ENCODE peak calls at places on chromosome 5, in seven cellular contexts. B is upper lobe of left lung; O is bronchial epithelial cell; R is epithelial cell of esophagus; M is fibroblast of lung; I is GM12878; E is CD8-positive, alpha-beta T cell. A is an unnamed sample.

GRCh38 chr5:2382776-2383677 is 368.4 kb downstream of the IRX2 start:
- DNase-seq in B (no peak), O (no peak), R (no peak), M (no peak), I (no peak), E (no peak), A (no peak)

GRCh38 chr5:179376701-179377420 is 31.6 kb upstream of the ADAMTS2 start:
- DNase-seq in B (peak), O (no peak), R (no peak), M (no peak), I (no peak), E (no peak), A (no peak)

GRCh38 chr5:96843140-96843539 is 33.2 kb upstream of the ERAP2 start:
- DNase-seq in B (no peak), O (no peak), R (no peak), M (no peak), I (no peak), E (no peak), A (no peak)

GRCh38 chr5:57413145-57413544 is 69.5 kb downstream of the ACTBL2 start:
- DNase-seq in B (no peak), O (no peak), R (no peak), M (no peak), I (no peak), E (no peak), A (no peak)

GRCh38 chr5:66840527-66841013 is 244.4 kb downstream of the MAST4 start:
- DNase-seq in B (no peak), O (peak), R (peak), M (no peak), I (peak), E (no peak), A (peak)

GRCh38 chr5:429453-430188 is 13.4 kb upstream of the EXOC3 start:
- DNase-seq in B (peak), O (no peak), R (no peak), M (peak), I (no peak), E (no peak), A (peak)

GRCh38 chr5:151150484-151151262 is 6.9 kb downstream of the ANXA6 start:
- DNase-seq in B (no peak), O (no peak), R (no peak), M (peak), I (peak), E (peak), A (peak)

GRCh38 chr5:76637490-76637889 is 14.3 kb upstream of the F2RL2 start:
- DNase-seq in B (no peak), O (no peak), R (no peak), M (no peak), I (no peak), E (no peak), A (no peak)

GRCh38 chr5:43357067-43357466 is 43.9 kb upstream of the HMGCS1 start:
- DNase-seq in B (no peak), O (no peak), R (no peak), M (no peak), I (no peak), E (no peak), A (no peak)

GRCh38 chr5:72467421-72467820 is 39.8 kb downstream of the ZNF366 start:
- DNase-seq in B (no peak), O (no peak), R (no peak), M (peak), I (no peak), E (no peak), A (no peak)

GRCh38 chr5:59799668-59800374 is 93.7 kb downstream of the PDE4D start:
- DNase-seq in B (no peak), O (peak), R (peak), M (no peak), I (peak), E (no peak), A (peak)

GRCh38 chr5:168578506-168579205 is 512 bp downstream of the PANK3 start:
- DNase-seq in B (peak), O (peak), R (peak), M (no peak), I (no peak), E (peak), A (no peak)

GRCh38 chr5:133905494-133905893 is 62.9 kb downstream of the C5orf15 start:
- DNase-seq in B (no peak), O (no peak), R (no peak), M (no peak), I (no peak), E (no peak), A (no peak)

GRCh38 chr5:57335092-57335491 is 147.5 kb downstream of the ACTBL2 start:
- DNase-seq in B (no peak), O (peak), R (peak), M (peak), I (no peak), E (no peak), A (peak)

GRCh38 chr5:59807806-59808205 is 85.7 kb downstream of the PDE4D start:
- DNase-seq in B (no peak), O (no peak), R (no peak), M (no peak), I (no peak), E (no peak), A (no peak)

GRCh38 chr5:169161022-169161680 is 139.8 kb downstream of the SLIT3 start:
- DNase-seq in B (no peak), O (peak), R (peak), M (peak), I (no peak), E (no peak), A (peak)

GRCh38 chr5:115850771-115851416 is 9.2 kb downstream of the AP3S1 start:
- DNase-seq in B (no peak), O (no peak), R (no peak), M (peak), I (no peak), E (no peak), A (no peak)

GRCh38 chr5:38598994-38599611 is 42.7 kb upstream of the LIFR start:
- DNase-seq in B (no peak), O (peak), R (peak), M (peak), I (no peak), E (no peak), A (peak)

GRCh38 chr5:67318746-67319145 is 122.1 kb upstream of the CD180 start:
- DNase-seq in B (peak), O (no peak), R (no peak), M (no peak), I (no peak), E (no peak), A (no peak)

GRCh38 chr5:135608361-135608760 is 29.6 kb upstream of the CXCL14 start:
- DNase-seq in B (no peak), O (peak), R (peak), M (no peak), I (no peak), E (no peak), A (no peak)

GRCh38 chr5:72501475-72501874 is 5.7 kb downstream of the ZNF366 start:
- DNase-seq in B (no peak), O (no peak), R (no peak), M (peak), I (no peak), E (no peak), A (no peak)

GRCh38 chr5:56607551-56607950 is 207.8 kb upstream of the MAP3K1 start:
- DNase-seq in B (no peak), O (peak), R (peak), M (peak), I (no peak), E (no peak), A (peak)

GRCh38 chr5:52692039-52692438 is 95.7 kb upstream of the ITGA1 start:
- DNase-seq in B (no peak), O (peak), R (no peak), M (peak), I (no peak), E (no peak), A (peak)

GRCh38 chr5:28430565-28431178 is 1392.3 kb upstream of the CDH9 start:
- DNase-seq in B (no peak), O (no peak), R (no peak), M (peak), I (no peak), E (no peak), A (no peak)

GRCh38 chr5:173679909-173680626 is 63.6 kb upstream of the BOD1 start:
- DNase-seq in B (no peak), O (no peak), R (no peak), M (no peak), I (peak), E (no peak), A (no peak)

GRCh38 chr5:129672006-129672405 is 75.9 kb upstream of the MINAR2 start:
- DNase-seq in B (no peak), O (no peak), R (no peak), M (no peak), I (no peak), E (no peak), A (no peak)

GRCh38 chr5:126656397-126657007 is 55.8 kb downstream of the PHAX start:
- DNase-seq in B (no peak), O (peak), R (peak), M (peak), I (no peak), E (no peak), A (peak)

GRCh38 chr5:85717203-85717563 is 900.6 kb upstream of the COX7C start:
- DNase-seq in B (no peak), O (no peak), R (no peak), M (no peak), I (no peak), E (no peak), A (no peak)

GRCh38 chr5:94693043-94693822 is 74.8 kb downstream of the SLF1 start:
- DNase-seq in B (no peak), O (peak), R (peak), M (peak), I (no peak), E (no peak), A (peak)

GRCh38 chr5:158373623-158374375 is 514.9 kb upstream of the CLINT1 start:
- DNase-seq in B (no peak), O (no peak), R (no peak), M (no peak), I (no peak), E (no peak), A (no peak)

GRCh38 chr5:68872088-68872842 is 221.5 kb upstream of the SLC30A5 start:
- DNase-seq in B (no peak), O (peak), R (peak), M (no peak), I (no peak), E (no peak), A (no peak)

GRCh38 chr5:106376522-106376921 is 1294.2 kb downstream of the EFNA5 start:
- DNase-seq in B (no peak), O (peak), R (peak), M (peak), I (no peak), E (no peak), A (peak)

GRCh38 chr5:4737868-4738267 is 402.3 kb upstream of the ADAMTS16 start:
- DNase-seq in B (no peak), O (no peak), R (no peak), M (no peak), I (no peak), E (no peak), A (no peak)

DNA sequence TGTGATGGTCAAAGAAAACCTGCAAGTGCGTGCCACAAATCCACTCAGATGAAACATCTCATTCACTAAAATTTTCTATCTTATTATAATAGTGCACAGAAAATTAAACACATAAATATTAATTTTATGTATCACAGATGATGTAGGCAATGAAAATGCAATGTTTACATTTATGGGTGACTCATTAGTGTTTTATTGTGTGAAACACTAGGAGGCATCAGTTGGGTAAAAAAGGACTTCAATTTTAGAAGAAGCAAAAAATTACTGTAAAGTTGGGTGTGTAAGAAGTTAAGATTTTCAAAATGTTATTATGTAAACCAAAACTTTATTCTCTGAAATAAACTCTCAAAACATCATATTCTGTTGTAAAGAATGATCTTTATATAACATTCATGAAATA is 4.0 kb downstream of the MEF2C start:
- DNase-seq in B (no peak), O (peak), R (peak), M (no peak), I (no peak), E (no peak), A (no peak)
- H3K4me3 ChIP-seq in B (no peak), O (no peak), R (no peak), M (no peak), I (peak), E (no peak), A (no peak)

GRCh38 chr5:171845040-171845439 is 59.4 kb downstream of the SMIM23 start:
- DNase-seq in B (no peak), O (no peak), R (no peak), M (no peak), I (no peak), E (no peak), A (no peak)

GRCh38 chr5:171847026-171847425 is 61.4 kb downstream of the SMIM23 start:
- DNase-seq in B (no peak), O (no peak), R (no peak), M (no peak), I (no peak), E (no peak), A (no peak)

GRCh38 chr5:171848487-171848886 is 62.9 kb downstream of the SMIM23 start:
- DNase-seq in B (peak), O (no peak), R (no peak), M (no peak), I (no peak), E (no peak), A (no peak)

GRCh38 chr5:171848006-171848405 is 62.4 kb downstream of the SMIM23 start:
- DNase-seq in B (no peak), O (no peak), R (no peak), M (no peak), I (no peak), E (no peak), A (no peak)

GRCh38 chr5:171845857-171846785 is 60.5 kb downstream of the SMIM23 start:
- DNase-seq in B (no peak), O (no peak), R (no peak), M (peak), I (no peak), E (no peak), A (peak)
- TF ChIP-seq CTCF in B (no peak), O (no peak), R (no peak), M (peak), I (no peak), E (no peak), A (no peak)

DNA sequence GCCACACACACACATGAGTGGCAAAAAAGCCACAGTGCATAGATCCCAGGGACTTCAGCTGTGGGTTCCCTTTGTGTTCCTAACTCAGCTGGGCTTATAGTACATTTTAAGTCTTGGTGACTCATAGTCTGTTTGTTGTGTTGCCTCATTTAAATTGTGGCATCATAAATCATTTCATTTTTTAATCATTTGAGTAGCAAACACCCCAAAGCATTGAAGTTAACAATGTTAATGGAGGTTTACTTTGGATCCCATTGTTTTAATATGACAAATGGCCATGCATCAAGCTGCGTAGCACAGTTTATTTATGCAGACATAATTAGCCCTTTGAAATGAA is 36.1 kb downstream of the PRDM6 start:
- DNase-seq in B (no peak), O (peak), R (no peak), M (peak), I (no peak), E (no peak), A (peak)
- H3K4me3 ChIP-seq in B (no peak), O (no peak), R (no peak), M (no peak), I (no peak), E (no peak), A (no peak)

GRCh38 chr5:136780518-136780917 is 415.2 kb upstream of the TRPC7 start:
- DNase-seq in B (no peak), O (no peak), R (no peak), M (no peak), I (no peak), E (no peak), A (no peak)
- TF ChIP-seq CTCF in B (no peak), O (peak), R (peak), M (no peak), I (no peak), E (no peak), A (no peak)

GRCh38 chr5:18686253-18686652 is 1052.0 kb downstream of the TAF11L14 start:
- DNase-seq in B (no peak), O (no peak), R (no peak), M (no peak), I (no peak), E (no peak), A (no peak)
- H3K4me3 ChIP-seq in B (no peak), O (no peak), R (no peak), M (no peak), I (no peak), E (no peak), A (no peak)

GRCh38 chr5:84274585-84275468 is 109.9 kb downstream of the EDIL3 start:
- DNase-seq in B (no peak), O (peak), R (peak), M (peak), I (no peak), E (no peak), A (peak)
- TF ChIP-seq CTCF in B (peak), O (peak), R (peak), M (peak), I (peak), E (no peak), A (peak)

A was measured in foreskin fibroblast.